ENCODE peak calls at places on chromosomes 3 and 15, in five cellular contexts. Y is putamen; E is SHP77; Z is activated naive CD4-positive, alpha-beta T cell treated with anti-CD3 and anti-CD28 coated beads, Interleukin-2, amount 10 ng/mL, durations not matched to agents 7 days and 5 days; X is effector CD4-positive, alpha-beta T cell. G is an unnamed sample.

GRCh38 chr3:3821780-3822179 is 22.5 kb downstream of the LRRN1 start:
- DNase-seq in E (no peak), X (no peak), Z (no peak), Y (no peak), G (no peak)

GRCh38 chr3:120418866-120419490 is 31.8 kb downstream of the FSTL1 start:
- DNase-seq in E (peak; percentile 69), Z (peak; percentile 49), X (no peak), Y (peak; percentile 75), G (peak; percentile 60)

GRCh38 chr3:96266395-96267187 is 547.8 kb upstream of the EPHA6 start:
- DNase-seq in Z (no peak), X (no peak), Y (no peak), E (no peak), G (no peak)

GRCh38 chr15:55998478-55998877 is 5.1 kb upstream of the NEDD4 start:
- DNase-seq in Y (no peak), X (no peak), Z (no peak), E (no peak), G (no peak)

GRCh38 chr15:70261083-70261482 is 163.4 kb upstream of the TLE3 start:
- DNase-seq in Z (no peak), E (no peak), X (no peak), Y (no peak), G (no peak)

GRCh38 chr15:83733206-83733605 is 79.3 kb downstream of the ADAMTSL3 start:
- DNase-seq in E (no peak), Z (no peak), Y (no peak), X (no peak), G (no peak)

GRCh38 chr3:169172535-169172934 is 491.0 kb downstream of the MECOM start:
- DNase-seq in Z (no peak), X (no peak), Y (no peak), E (no peak), G (no peak)

GRCh38 chr15:69302929-69303328 is 4.2 kb downstream of the PAQR5 start:
- DNase-seq in E (no peak), X (no peak), Z (no peak), Y (no peak), G (no peak)

GRCh38 chr15:96374494-96374893 is 44.0 kb downstream of the NR2F2 start:
- DNase-seq in Z (no peak), E (no peak), Y (no peak), X (no peak), G (no peak)

GRCh38 chr15:30905821-30906220 is 2.1 kb downstream of the FAN1 start:
- DNase-seq in E (no peak), Y (no peak), X (no peak), Z (no peak), G (no peak)